ENCODE peak calls at places on chromosomes 16 and 17, in five cellular contexts. R is AG10803, M is cardiac muscle cell, A is fibroblast of mammary gland, Y is WTC11. J is an unnamed sample.

GRCh38 chr17:57357392-57357784 is 101.1 kb downstream of the MSI2 start:
- DNase-seq in R (no peak), A (no peak), M (peak; percentile 27), Y (no peak), J (no peak)

GRCh38 chr17:41910701-41911391 is 7.9 kb downstream of the ACLY start:
- DNase-seq in A (peak; percentile 99), M (no peak), Y (no peak), R (peak; percentile 96), J (no peak)

GRCh38 chr17:27993161-27993695 is 49.2 kb upstream of the NLK start:
- DNase-seq in R (no peak), A (no peak), Y (no peak), M (no peak), J (no peak)

GRCh38 chr17:38601539-38602351 is 4.0 kb downstream of the SRCIN1 start:
- DNase-seq in Y (peak; percentile 57), A (no peak), M (peak; percentile 66), R (no peak), J (peak; percentile 57)

GRCh38 chr17:45018514-45019176 is 32.8 kb downstream of the DCAKD start:
- DNase-seq in A (peak; percentile 30), Y (peak; percentile 38), R (peak; percentile 25), M (no peak), J (peak; percentile 39)

GRCh38 chr16:49698931-49699715 is 156.8 kb downstream of the ZNF423 start:
- DNase-seq in R (no peak), A (peak; percentile 76), M (no peak), Y (no peak), J (peak; percentile 26)

GRCh38 chr16:12113581-12114375 is 137.2 kb downstream of the SNX29 start:
- DNase-seq in R (peak; percentile 85), M (no peak), A (no peak), Y (no peak), J (peak; percentile 55)

GRCh38 chr17:61314368-61315078 is 85.1 kb upstream of the TBX2 start:
- DNase-seq in M (peak; percentile 43), Y (no peak), A (peak; percentile 87), R (peak; percentile 83), J (no peak)

GRCh38 chr17:60327870-60328362 is 64.0 kb downstream of the USP32 start:
- DNase-seq in Y (no peak), A (no peak), M (no peak), R (no peak), J (peak; percentile 8)

GRCh38 chr17:41801374-41802062 is 10.2 kb downstream of the P3H4 start:
- DNase-seq in Y (peak; percentile 94), R (peak; percentile 61), M (peak; percentile 88), A (peak; percentile 74), J (peak; percentile 95)

GRCh38 chr16:57592591-57593003 is 35.8 kb upstream of the ADGRG1 start:
- DNase-seq in Y (no peak), A (no peak), R (no peak), M (no peak), J (no peak)

GRCh38 chr16:89686520-89687091 is at the start of gene CDK10:
- DNase-seq in A (peak; percentile 79), Y (peak; percentile 94), R (peak; percentile 79), M (peak; percentile 93), J (peak; percentile 97)

GRCh38 chr17:82458885-82459424 is 414 bp downstream of the NARF start:
- DNase-seq in M (peak; percentile 25), Y (peak; percentile 38), A (no peak), R (peak; percentile 23), J (peak; percentile 42)

GRCh38 chr16:56357765-56358322 is 67.5 kb downstream of the AMFR start:
- DNase-seq in A (no peak), R (no peak), M (no peak), Y (peak; percentile 55), J (no peak)

GRCh38 chr16:57356547-57356946 is 2.0 kb upstream of the CCL22 start:
- DNase-seq in R (no peak), M (no peak), Y (no peak), A (no peak), J (no peak)

GRCh38 chr17:63919311-63919723 is 678 bp upstream of the GH1 start:
- DNase-seq in A (peak; percentile 51), Y (peak; percentile 81), R (peak; percentile 52), M (peak; percentile 61), J (peak; percentile 74)

GRCh38 chr16:1906846-1907165 is 11.4 kb downstream of the HS3ST6 start:
- DNase-seq in A (no peak), M (no peak), Y (no peak), R (peak; percentile 25), J (no peak)

GRCh38 chr16:57413301-57413730 is 8.7 kb downstream of the CCL17 start:
- DNase-seq in Y (no peak), A (no peak), M (no peak), R (no peak), J (no peak)

GRCh38 chr16:85579199-85579598 is 33.9 kb upstream of the GSE1 start:
- DNase-seq in R (no peak), Y (peak; percentile 78), M (no peak), A (no peak), J (no peak)

GRCh38 chr16:80580109-80580832 is 39.5 kb downstream of the DYNLRB2 start:
- DNase-seq in M (no peak), R (peak; percentile 72), Y (no peak), A (peak; percentile 60), J (no peak)

DNA sequence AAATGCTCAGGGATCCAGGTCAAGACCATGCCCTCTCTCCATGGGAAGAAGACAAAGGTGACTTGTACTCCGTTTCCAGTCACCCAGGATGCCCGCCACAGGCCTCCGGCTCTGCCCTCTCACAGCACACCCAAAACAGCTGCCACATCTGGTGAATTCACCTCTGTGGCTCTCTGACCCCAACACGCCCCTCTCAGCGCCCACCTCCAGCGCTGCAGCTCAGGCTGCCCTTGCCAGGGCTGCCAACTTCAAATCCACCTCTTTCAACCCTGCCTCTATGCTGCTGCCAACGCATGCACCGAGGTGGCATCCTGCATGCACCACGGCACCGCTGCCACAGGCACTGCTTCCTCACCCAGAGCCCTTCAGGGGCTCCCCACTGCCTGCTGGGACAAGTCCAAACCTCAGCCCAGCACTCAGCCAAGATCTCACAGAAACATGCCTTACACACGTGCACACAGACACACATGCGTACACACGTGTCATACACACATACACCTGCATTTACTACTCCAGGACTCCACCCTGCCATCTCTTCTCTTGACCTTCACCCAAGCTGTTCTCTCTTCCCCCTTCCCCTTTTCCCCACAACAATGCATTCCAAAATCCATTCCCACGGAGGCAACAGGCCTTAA is 7.5 kb downstream of the HID1 start:
- DNase-seq in M (no peak), A (no peak), Y (no peak), R (no peak), J (no peak)
- TF ChIP-seq CTCF in M (no peak), A (no peak), Y (no peak), R (no peak), J (no peak)

GRCh38 chr17:17387461-17388362 is 84.5 kb downstream of the NT5M start:
- DNase-seq in A (no peak), Y (peak; percentile 75), M (peak; percentile 44), R (no peak), J (peak; percentile 28)
- TF ChIP-seq CTCF in A (peak; percentile 7), Y (peak; percentile 43), M (peak; percentile 32), R (no peak), J (peak; percentile 38)

GRCh38 chr17:30378797-30379302 is at the start of gene CPD:
- DNase-seq in R (peak; percentile 92), A (peak; percentile 92), M (peak; percentile 97), Y (peak; percentile 98), J (peak; percentile 98)
- TF ChIP-seq CTCF in R (no peak), A (no peak), M (no peak), Y (peak; percentile 25), J (no peak)

DNA sequence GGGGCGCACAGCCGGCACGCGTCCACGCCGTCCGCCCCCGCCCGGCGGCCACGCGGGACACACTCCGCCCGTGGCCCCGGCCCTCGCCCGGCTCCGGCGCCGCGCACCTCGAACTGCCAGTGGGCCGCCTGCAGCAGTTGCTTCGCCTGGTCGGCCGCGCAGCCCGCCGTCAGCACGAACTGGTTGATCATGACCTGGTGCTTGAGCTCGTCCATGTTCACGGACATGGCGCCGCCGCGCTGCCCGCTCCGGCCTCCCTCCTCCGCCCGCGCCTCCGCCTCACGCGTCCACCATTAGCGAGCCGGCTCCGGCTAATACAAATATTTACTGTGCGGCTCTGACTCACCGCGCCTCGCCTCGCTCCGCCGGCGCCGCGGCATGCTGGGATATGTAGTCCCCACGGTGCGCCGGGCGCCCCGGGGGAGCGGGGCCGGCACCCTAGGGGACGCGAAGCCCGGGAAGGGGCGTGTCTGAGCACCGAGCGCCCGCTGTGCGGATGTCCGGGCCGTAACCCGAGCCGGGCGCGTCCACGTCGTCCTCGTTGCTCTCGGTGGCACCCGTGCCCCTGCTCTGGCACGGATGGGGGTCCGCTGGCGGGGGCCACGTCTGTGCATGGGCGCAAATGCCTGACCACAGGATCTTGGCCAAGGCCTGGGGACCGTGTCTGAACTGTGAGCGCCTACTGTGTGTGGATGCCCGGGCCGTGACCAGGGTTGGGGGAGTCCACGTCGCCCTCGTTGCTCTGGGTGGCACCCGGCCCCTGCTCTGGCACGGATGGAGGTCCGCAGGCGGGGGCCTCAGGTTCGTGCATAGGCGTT is at the start of gene UBALD1:
- DNase-seq in M (peak; percentile 95), R (peak; percentile 86), A (peak; percentile 83), Y (peak; percentile 78), J (peak; percentile 85)
- TF ChIP-seq CTCF in M (no peak), R (no peak), A (no peak), Y (no peak), J (no peak)

DNA sequence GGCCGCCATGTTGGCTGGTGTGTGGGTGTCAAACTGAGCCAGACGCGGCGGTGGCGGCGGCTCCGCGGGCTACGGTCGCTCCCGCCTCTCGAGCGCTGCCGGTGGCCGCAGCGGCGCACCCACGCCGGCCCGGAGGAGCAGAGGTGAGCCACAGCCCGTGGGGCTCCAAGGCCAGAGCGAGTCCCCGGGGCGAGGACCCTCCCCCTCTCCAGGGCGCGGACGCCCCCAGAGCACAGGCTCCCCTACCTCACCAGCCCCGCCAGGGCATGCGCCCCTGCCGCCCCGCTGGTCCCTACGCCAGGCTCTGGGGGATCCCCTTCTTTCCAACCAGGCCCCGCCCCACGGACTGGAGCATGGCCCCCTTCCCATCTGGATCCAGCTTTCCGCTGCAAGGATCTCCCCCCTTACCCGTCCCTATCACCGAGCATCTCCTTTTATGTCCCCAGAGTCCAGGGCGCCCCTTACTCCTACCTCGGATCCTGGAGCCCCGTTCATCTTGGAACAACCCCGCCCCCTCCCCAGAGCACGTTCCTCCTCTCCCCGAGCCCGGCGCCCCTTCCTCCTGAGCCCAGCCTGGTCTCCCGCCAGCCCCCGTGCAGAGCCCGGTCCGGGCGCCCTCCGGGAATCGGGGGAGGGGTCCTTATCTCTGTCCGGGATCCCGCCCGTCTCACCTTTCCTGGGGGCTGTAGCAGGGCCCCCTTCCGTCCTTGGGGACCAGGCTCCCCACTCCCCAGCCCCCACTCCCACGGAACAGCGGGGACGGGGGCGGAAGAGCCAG is 412 bp downstream of the EPN2 start:
- DNase-seq in M (peak; percentile 52), R (no peak), Y (peak; percentile 62), A (no peak), J (peak; percentile 64)
- TF ChIP-seq CTCF in M (peak; percentile 6), R (no peak), Y (peak; percentile 26), A (no peak), J (no peak)

DNA sequence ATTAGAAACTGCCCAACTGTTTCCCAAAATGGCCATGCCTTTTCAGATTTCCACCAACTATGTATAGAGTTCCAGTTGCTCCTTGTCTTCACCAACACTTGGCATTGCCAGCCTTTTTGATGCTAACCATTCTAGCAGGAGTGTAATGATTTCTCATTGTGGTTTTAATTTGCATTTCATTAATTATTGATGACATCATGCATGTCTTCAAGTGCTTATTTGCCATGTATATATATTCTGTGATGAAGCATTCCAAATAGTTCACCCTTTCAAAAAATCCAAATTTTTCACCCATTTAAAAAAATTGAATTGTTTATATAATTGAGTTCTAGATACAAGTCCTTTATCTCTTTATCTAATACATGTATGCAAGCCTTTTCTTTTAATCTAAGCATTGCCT is 245.9 kb upstream of the TNRC6C start:
- DNase-seq in M (no peak), A (no peak), R (no peak), Y (no peak), J (no peak)
- TF ChIP-seq CTCF in M (no peak), A (no peak), R (no peak), Y (no peak), J (no peak)